ENCODE peak calls at places on chromosomes 12 and 14, in ten cellular contexts. Z is GM23338; G is right atrium auricular region; C is stimulated activated CD4-positive, alpha-beta T cell treated with anti-CD3 and anti-CD28 coated beads, Interleukin-1b, Interleukin-23, amount 100 ng/mL, for 24 hours; O is nucleus accumbens; Q is NCI-H460; L is bronchial epithelial cell; M is cardiac septum; X is NCI-H510A; R is activated naive CD8-positive, alpha-beta T cell treated with anti-CD3 and anti-CD28 coated beads, Interleukin-2, amount 50 U/mL, for 24 hours. K is an unnamed sample.

GRCh38 chr14:104596451-104596918 is 8.1 kb downstream of the TMEM179 start:
- DNase-seq in C (no peak), G (no peak), Z (no peak), M (no peak), R (no peak), O (no peak), X (no peak), L (no peak), Q (no peak), K (no peak)

GRCh38 chr12:54384591-54385041 is at the start of gene ZNF385A:
- DNase-seq in O (peak), M (no peak), R (no peak), G (no peak), C (no peak), X (no peak), Q (no peak), Z (no peak), L (no peak), K (no peak)

GRCh38 chr14:99758121-99758871 is 34.9 kb upstream of the EML1 start:
- DNase-seq in C (no peak), O (no peak), Z (peak), L (peak), G (no peak), M (peak), R (no peak), Q (no peak), X (no peak), K (no peak)

GRCh38 chr12:38556647-38557046 is 240.1 kb downstream of the ALG10B start:
- DNase-seq in G (no peak), L (no peak), C (no peak), O (no peak), M (no peak), X (no peak), Q (no peak), Z (peak), R (no peak), K (no peak)

GRCh38 chr12:111304642-111305071 is 64.2 kb downstream of the PHETA1 start:
- DNase-seq in X (no peak), R (peak), O (no peak), C (peak), L (no peak), G (no peak), M (no peak), Z (peak), Q (no peak), K (no peak)

GRCh38 chr14:33952541-33952940 is 1.7 kb upstream of the EGLN3 start:
- DNase-seq in M (no peak), X (no peak), Q (no peak), C (no peak), R (no peak), Z (no peak), O (no peak), L (no peak), G (no peak), K (no peak)

GRCh38 chr12:21566223-21566906 is 38.3 kb downstream of the GYS2 start:
- DNase-seq in R (no peak), L (no peak), M (no peak), Z (no peak), Q (no peak), G (no peak), X (no peak), C (no peak), O (no peak), K (no peak)

GRCh38 chr12:70246580-70246979 is 3.3 kb downstream of the CNOT2 start:
- DNase-seq in C (no peak), Q (no peak), O (no peak), R (no peak), X (no peak), L (no peak), G (no peak), Z (no peak), M (no peak), K (no peak)

GRCh38 chr14:20707622-20708021 is 19.1 kb downstream of the ANG start:
- DNase-seq in G (no peak), R (no peak), Z (no peak), L (peak), Q (no peak), X (no peak), O (no peak), M (no peak), C (no peak), K (peak)

GRCh38 chr12:117101953-117102833 is 3.0 kb upstream of the TESC start:
- DNase-seq in Q (no peak), X (no peak), O (no peak), G (no peak), M (no peak), R (no peak), C (no peak), L (no peak), Z (no peak), K (no peak)

GRCh38 chr14:91417134-91417982 is at the start of gene CCDC88C:
- DNase-seq in X (peak), R (peak), M (peak), C (peak), Z (peak), Q (peak), O (peak), G (no peak), L (peak), K (peak)

GRCh38 chr12:117857632-117858274 is 111.0 kb downstream of the KSR2 start:
- DNase-seq in Z (peak), X (no peak), O (peak), M (no peak), L (peak), Q (peak), R (peak), G (no peak), C (peak), K (no peak)

GRCh38 chr12:2624543-2625266 is 170.1 kb upstream of the FKBP4 start:
- DNase-seq in Z (peak), C (no peak), R (peak), Q (peak), G (no peak), O (peak), M (no peak), X (no peak), L (peak), K (no peak)

GRCh38 chr12:110577717-110578521 is 5.2 kb downstream of the PPTC7 start:
- DNase-seq in G (no peak), R (no peak), Z (no peak), O (no peak), L (peak), Q (peak), X (no peak), M (no peak), C (no peak), K (no peak)

GRCh38 chr14:99889268-99889667 is 96.1 kb downstream of the EML1 start:
- DNase-seq in Z (peak), X (no peak), R (no peak), G (no peak), M (no peak), L (no peak), Q (no peak), O (no peak), C (no peak), K (no peak)

GRCh38 chr14:97699026-97699425 is 901.8 kb downstream of the VRK1 start:
- DNase-seq in L (no peak), X (no peak), M (no peak), Z (no peak), O (no peak), C (no peak), Q (no peak), G (no peak), R (no peak), K (no peak)

GRCh38 chr12:47020211-47020821 is 59.1 kb upstream of the PCED1B start:
- DNase-seq in M (no peak), L (no peak), X (no peak), G (no peak), R (no peak), C (no peak), Q (no peak), Z (no peak), O (no peak), K (no peak)

GRCh38 chr12:41684997-41685396 is 459.7 kb downstream of the GXYLT1 start:
- DNase-seq in Q (no peak), L (no peak), G (no peak), R (no peak), X (no peak), M (no peak), C (no peak), O (no peak), Z (no peak), K (no peak)

GRCh38 chr12:87813476-87814234 is 215.5 kb downstream of the C12orf50 start:
- DNase-seq in R (no peak), O (no peak), C (no peak), Z (no peak), X (no peak), L (peak), G (no peak), M (no peak), Q (no peak), K (no peak)

GRCh38 chr12:113684053-113684907 is 212.6 kb upstream of the LHX5 start:
- DNase-seq in R (no peak), G (no peak), X (peak), Z (peak), M (no peak), L (no peak), Q (no peak), C (no peak), O (no peak), K (no peak)

GRCh38 chr14:39050389-39050788 is 52.6 kb downstream of the SEC23A start:
- DNase-seq in L (peak), Q (no peak), M (no peak), Z (no peak), O (no peak), G (no peak), R (no peak), C (no peak), X (no peak), K (no peak)

GRCh38 chr12:49121047-49121696 is 10.0 kb downstream of the TUBA1B start:
- DNase-seq in Q (peak), R (no peak), O (peak), C (no peak), M (no peak), L (peak), Z (peak), G (no peak), X (peak), K (peak)

GRCh38 chr12:19546027-19546426 is 106.7 kb downstream of the AEBP2 start:
- DNase-seq in L (no peak), X (no peak), M (no peak), G (peak), C (no peak), O (no peak), R (no peak), Z (no peak), Q (no peak), K (peak)

GRCh38 chr14:47346849-47347248 is 328.6 kb downstream of the MDGA2 start:
- DNase-seq in M (no peak), Q (no peak), X (no peak), Z (no peak), O (no peak), C (no peak), L (no peak), G (no peak), R (no peak), K (no peak)

GRCh38 chr12:62758216-62758615 is 176.7 kb downstream of the PPM1H start:
- DNase-seq in Q (no peak), C (no peak), G (no peak), R (no peak), Z (no peak), X (no peak), M (no peak), O (no peak), L (no peak), K (no peak)